ENCODE peak calls at places on chromosomes 12 and 14, in eight cellular contexts. N is WTC11; V is cardiac muscle cell; Q is CD8-positive, alpha-beta memory T cell; X is naive thymus-derived CD8-positive, alpha-beta T cell; F is type B pancreatic cell; Z is right lobe of liver; S is GOT3. W is an unnamed sample.

GRCh38 chr12:63882844-63883243 is 38.3 kb downstream of the SRGAP1 start:
- DNase-seq in N (peak), V (peak), Q (no peak), X (no peak), F (no peak), Z (no peak), S (no peak), W (peak)

GRCh38 chr14:68879321-68879781 is 86.5 kb upstream of the ZFP36L1 start:
- DNase-seq in N (no peak), V (no peak), Q (no peak), X (no peak), F (no peak), Z (no peak), S (no peak), W (no peak)

GRCh38 chr12:52250048-52250990 is 17.3 kb downstream of the KRT7 start:
- DNase-seq in N (peak), V (no peak), Q (no peak), X (no peak), F (no peak), Z (no peak), S (no peak), W (no peak)

GRCh38 chr12:119446459-119446858 is 111.9 kb downstream of the CCDC60 start:
- DNase-seq in N (no peak), V (no peak), Q (no peak), X (no peak), F (no peak), Z (no peak), S (no peak), W (no peak)

GRCh38 chr12:45284096-45284901 is 68.4 kb downstream of the ANO6 start:
- DNase-seq in N (peak), V (peak), Q (no peak), X (no peak), F (no peak), Z (no peak), S (no peak), W (no peak)

GRCh38 chr12:29561736-29562135 is 64.2 kb upstream of the OVCH1 start:
- DNase-seq in N (no peak), V (no peak), Q (no peak), X (no peak), F (no peak), Z (no peak), S (no peak), W (no peak)

GRCh38 chr12:108515916-108516315 is 839 bp downstream of the FICD start:
- DNase-seq in N (no peak), V (no peak), Q (no peak), X (no peak), F (no peak), Z (no peak), S (no peak), W (no peak)

GRCh38 chr12:49824886-49825285 is 3.3 kb downstream of the NCKAP5L start:
- DNase-seq in N (no peak), V (no peak), Q (no peak), X (no peak), F (no peak), Z (no peak), S (no peak), W (no peak)

GRCh38 chr14:35998303-35998702 is 172.2 kb downstream of the BRMS1L start:
- DNase-seq in N (no peak), V (no peak), Q (no peak), X (no peak), F (no peak), Z (no peak), S (no peak), W (no peak)

W was measured in SK-MEL-5.